ENCODE peak calls at places on chromosome 12, in six cellular contexts. D, O, H, G, T and V are unnamed samples.
A peak's percentile ranks its signal among the peaks of the same experiment; 100 is the strongest.

GRCh38 chr12:51678086-51678724 is 87.2 kb downstream of the SCN8A start:
- DNase-seq in O (peak; percentile 56), G (peak; percentile 74), D (no peak), T (peak; percentile 41), H (no peak), V (peak; percentile 84)

GRCh38 chr12:71426648-71427047 is 12.9 kb upstream of the LGR5 start:
- DNase-seq in D (no peak), H (no peak), T (no peak), G (no peak), O (no peak), V (no peak)

GRCh38 chr12:47216150-47216677 is 136.5 kb upstream of the AMIGO2 start:
- DNase-seq in G (no peak), D (no peak), O (no peak), T (no peak), H (no peak), V (no peak)

GRCh38 chr12:22409071-22409951 is 74.8 kb upstream of the ST8SIA1 start:
- DNase-seq in T (no peak), H (no peak), D (no peak), O (no peak), G (no peak), V (no peak)

GRCh38 chr12:110844551-110845395 is 2.0 kb upstream of the CCDC63 start:
- DNase-seq in D (no peak), H (no peak), O (no peak), G (no peak), T (no peak), V (peak; percentile 69)

GRCh38 chr12:58420496-58420895 is 479.1 kb downstream of the ATP23 start:
- DNase-seq in H (no peak), G (peak; percentile 24), T (no peak), D (no peak), O (no peak), V (no peak)

GRCh38 chr12:122483969-122484368 is 16.8 kb downstream of the ZCCHC8 start:
- DNase-seq in O (no peak), H (no peak), D (no peak), G (no peak), T (no peak), V (no peak)

GRCh38 chr12:112838731-112839130 is 47.2 kb downstream of the RPH3A start:
- DNase-seq in D (no peak), H (no peak), T (no peak), G (peak; percentile 79), O (no peak), V (no peak)

GRCh38 chr12:132812631-132813305 is 15.9 kb downstream of the GOLGA3 start:
- DNase-seq in H (no peak), O (no peak), G (no peak), T (no peak), D (no peak), V (no peak)

GRCh38 chr12:108691154-108691994 is 39.9 kb downstream of the CORO1C start:
- DNase-seq in G (peak; percentile 98), H (peak; percentile 43), D (peak; percentile 33), T (peak; percentile 77), O (peak; percentile 68), V (peak; percentile 99)

GRCh38 chr12:116969615-116970575 is 59.1 kb downstream of the FBXW8 start:
- DNase-seq in G (no peak), H (no peak), D (no peak), T (no peak), O (no peak), V (peak; percentile 67)

GRCh38 chr12:40446385-40446784 is 221.6 kb downstream of the LRRK2 start:
- DNase-seq in H (no peak), G (peak; percentile 2), T (no peak), O (no peak), D (no peak), V (peak; percentile 63)

GRCh38 chr12:64269161-64269560 is 47.1 kb upstream of the KICS2 start:
- DNase-seq in D (no peak), H (no peak), O (no peak), T (no peak), G (peak; percentile 13), V (peak; percentile 87)

GRCh38 chr12:128076188-128076587 is 190.8 kb upstream of the TMEM132C start:
- DNase-seq in D (no peak), T (no peak), O (no peak), H (no peak), G (no peak), V (no peak)

GRCh38 chr12:1808036-1808797 is 12.1 kb upstream of the LRTM2 start:
- DNase-seq in O (no peak), H (no peak), G (no peak), D (no peak), T (no peak), V (no peak)

GRCh38 chr12:57810450-57810849 is 8.1 kb downstream of the AVIL start:
- DNase-seq in T (no peak), O (no peak), D (no peak), H (no peak), G (no peak), V (peak; percentile 9)

GRCh38 chr12:46754550-46754949 is 71.2 kb downstream of the SLC38A4 start:
- DNase-seq in T (no peak), D (no peak), G (no peak), O (no peak), H (no peak), V (no peak)

GRCh38 chr12:9798008-9798619 is 29.2 kb upstream of the KLRF1 start:
- DNase-seq in H (peak; percentile 52), G (peak; percentile 37), O (peak; percentile 33), D (no peak), T (peak; percentile 29), V (peak; percentile 23)